ENCODE peak calls at places on chromosomes 3 and 15, in six cellular contexts. G is H1, U is keratinocyte, H is tibial artery, T is heart right ventricle, I is cardiac fibroblast. Z is an unnamed sample.

GRCh38 chr3:108012304-108012703 is 78.5 kb downstream of the CD47 start:
- DNase-seq in G (no peak), U (no peak), H (no peak), T (no peak), I (no peak), Z (no peak)

GRCh38 chr15:68791431-68792283 is 29.0 kb downstream of the ANP32A start:
- DNase-seq in G (no peak), U (no peak), H (no peak), T (no peak), I (no peak), Z (no peak)

GRCh38 chr15:70196314-70197291 is 98.9 kb upstream of the TLE3 start:
- DNase-seq in G (peak), U (peak), H (peak), T (no peak), I (peak), Z (peak)

GRCh38 chr3:121819236-121819635 is 15.6 kb downstream of the IQCB1 start:
- DNase-seq in G (no peak), U (no peak), H (no peak), T (no peak), I (no peak), Z (no peak)

GRCh38 chr3:47663630-47664240 is 85.1 kb upstream of the CSPG5 start:
- DNase-seq in G (no peak), U (no peak), H (no peak), T (no peak), I (no peak), Z (no peak)

GRCh38 chr3:52277972-52278509 is 408 bp downstream of the WDR82 start:
- DNase-seq in G (no peak), U (no peak), H (no peak), T (no peak), I (no peak), Z (no peak)

GRCh38 chr15:78811124-78811824 is at the start of gene ADAMTS7:
- DNase-seq in G (peak), U (no peak), H (peak), T (peak), I (peak), Z (peak)

GRCh38 chr3:112984485-112984884 is 6.3 kb upstream of the GTPBP8 start:
- DNase-seq in G (no peak), U (no peak), H (no peak), T (no peak), I (peak), Z (no peak)

GRCh38 chr3:151003024-151003771 is 30.7 kb upstream of the CLRN1 start:
- DNase-seq in G (no peak), U (no peak), H (no peak), T (no peak), I (peak), Z (no peak)

GRCh38 chr3:15783361-15783969 is 14.3 kb downstream of the ANKRD28 start:
- DNase-seq in G (no peak), U (no peak), H (no peak), T (no peak), I (peak), Z (no peak)

GRCh38 chr3:193816656-193817311 is 223.8 kb downstream of the OPA1 start:
- DNase-seq in G (peak), U (no peak), H (no peak), T (peak), I (peak), Z (no peak)

GRCh38 chr15:62603757-62604156 is 438.7 kb upstream of the C2CD4B start:
- DNase-seq in G (no peak), U (peak), H (no peak), T (no peak), I (peak), Z (no peak)

GRCh38 chr3:111215481-111215880 is 143.9 kb downstream of the NECTIN3 start:
- DNase-seq in G (no peak), U (no peak), H (no peak), T (no peak), I (peak), Z (no peak)

GRCh38 chr15:76799760-76800159 is 105.4 kb downstream of the SCAPER start:
- DNase-seq in G (no peak), U (no peak), H (no peak), T (no peak), I (peak), Z (peak)

GRCh38 chr3:65146149-65146548 is 458.3 kb upstream of the ADAMTS9 start:
- DNase-seq in G (peak), U (peak), H (no peak), T (no peak), I (peak), Z (no peak)

GRCh38 chr15:56598991-56599390 is 134.1 kb upstream of the MNS1 start:
- DNase-seq in G (no peak), U (no peak), H (no peak), T (no peak), I (peak), Z (no peak)

GRCh38 chr3:40939113-40940070 is 259.9 kb upstream of the CTNNB1 start:
- DNase-seq in G (no peak), U (no peak), H (peak), T (no peak), I (peak), Z (no peak)

GRCh38 chr3:63972196-63972595 is 51.1 kb downstream of the PSMD6 start:
- DNase-seq in G (no peak), U (no peak), H (no peak), T (no peak), I (peak), Z (no peak)

GRCh38 chr15:65460948-65461347 is 38.2 kb upstream of the IGDCC4 start:
- DNase-seq in G (no peak), U (no peak), H (no peak), T (no peak), I (peak), Z (no peak)

GRCh38 chr3:46959169-46959515 is 17.4 kb downstream of the CCDC12 start:
- DNase-seq in G (no peak), U (no peak), H (no peak), T (no peak), I (no peak), Z (no peak)

GRCh38 chr3:150365132-150365604 is 42.9 kb upstream of the TSC22D2 start:
- DNase-seq in G (no peak), U (peak), H (no peak), T (no peak), I (peak), Z (no peak)

GRCh38 chr3:143975549-143976152 is 4.0 kb downstream of the DIPK2A start:
- DNase-seq in G (no peak), U (no peak), H (no peak), T (peak), I (peak), Z (no peak)

GRCh38 chr15:99729920-99730319 is 3.3 kb downstream of the LYSMD4 start:
- DNase-seq in G (no peak), U (no peak), H (no peak), T (peak), I (peak), Z (peak)

GRCh38 chr3:18428036-18428435 is 2.9 kb upstream of the SATB1 start:
- DNase-seq in G (no peak), U (no peak), H (no peak), T (no peak), I (no peak), Z (no peak)

DNA sequence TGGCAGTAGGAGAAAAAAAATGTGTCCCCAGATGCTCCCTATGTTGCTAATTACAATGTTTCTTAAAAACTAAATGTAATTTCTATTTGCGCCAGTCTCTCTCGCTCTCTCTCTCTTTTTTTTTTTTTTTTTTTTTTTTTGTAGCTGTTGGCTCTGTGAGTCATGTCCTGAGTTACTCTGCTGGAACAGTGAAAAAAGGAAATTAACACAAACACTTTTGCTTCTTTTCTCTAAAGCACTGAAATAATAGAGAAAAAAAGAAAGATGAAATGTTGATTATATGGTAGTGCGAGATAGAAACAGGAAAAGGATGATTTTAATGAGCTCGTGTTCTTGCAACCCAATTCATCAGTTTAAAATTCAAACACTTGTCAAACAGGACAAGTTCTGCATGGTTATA is 871.8 kb downstream of the GBE1 start:
- DNase-seq in G (no peak), U (no peak), H (no peak), T (no peak), I (no peak), Z (no peak)
- H3K4me3 ChIP-seq in G (no peak), U (no peak), H (no peak), T (no peak), I (no peak), Z (no peak)

GRCh38 chr3:49899815-49900214 is 3.9 kb downstream of the MST1R start:
- DNase-seq in G (no peak), U (no peak), H (no peak), T (no peak), I (peak), Z (no peak)
- TF ChIP-seq CTCF in G (peak), U (no peak), H (no peak), T (no peak), I (peak), Z (peak)

DNA sequence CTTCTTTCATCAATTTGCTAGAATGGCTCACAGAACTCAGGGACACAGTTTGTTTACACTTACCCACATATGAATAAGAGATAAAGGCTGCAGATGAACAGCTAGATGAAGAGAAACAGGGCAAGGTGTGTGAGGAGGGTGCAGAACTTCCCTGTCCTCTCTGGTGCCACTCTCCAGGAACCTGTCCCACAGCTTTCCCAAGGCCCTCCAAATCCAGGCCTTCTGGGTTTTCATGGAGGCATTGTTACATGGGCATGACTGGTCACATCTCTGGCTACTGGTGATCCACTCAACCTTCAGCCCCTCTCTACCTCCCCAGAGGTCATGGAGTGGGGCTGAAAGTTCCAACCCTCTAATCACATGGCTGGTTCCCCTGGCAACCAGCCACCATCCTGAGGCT is 73.6 kb downstream of the ITGB5 start:
- DNase-seq in G (no peak), U (no peak), H (no peak), T (no peak), I (no peak), Z (no peak)
- H3K4me3 ChIP-seq in G (no peak), U (no peak), H (no peak), T (no peak), I (no peak), Z (no peak)

GRCh38 chr15:89502867-89503595 is 6.6 kb upstream of the RHCG start:
- DNase-seq in G (no peak), U (no peak), H (no peak), T (no peak), I (no peak), Z (no peak)
- TF ChIP-seq CTCF in G (no peak), U (no peak), H (no peak), T (no peak), I (no peak), Z (no peak)

DNA sequence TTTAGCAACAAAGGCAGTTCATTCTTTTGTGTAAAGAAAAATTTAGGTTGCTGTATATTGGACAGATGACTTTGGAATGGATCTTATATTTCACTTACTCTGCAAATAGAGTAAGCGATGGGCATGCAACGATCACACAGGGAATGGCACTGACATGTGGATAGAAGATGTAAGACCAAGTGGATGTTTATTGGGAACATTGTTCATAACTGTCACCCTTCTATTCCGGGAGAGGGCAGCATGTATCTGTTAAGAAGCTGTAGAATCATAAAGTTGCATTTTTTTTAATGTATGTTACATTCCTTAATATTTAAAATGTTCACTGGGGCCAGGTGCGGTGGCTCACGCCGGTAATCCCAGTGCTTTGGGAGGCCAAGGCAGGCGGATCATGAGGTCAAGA is 41.2 kb downstream of the HPS3 start:
- DNase-seq in G (no peak), U (no peak), H (no peak), T (no peak), I (no peak), Z (no peak)
- H3K4me3 ChIP-seq in G (no peak), U (no peak), H (no peak), T (no peak), I (no peak), Z (no peak)

GRCh38 chr3:120442975-120443517 is 7.7 kb downstream of the FSTL1 start:
- DNase-seq in G (no peak), U (no peak), H (no peak), T (no peak), I (peak), Z (no peak)
- TF ChIP-seq CTCF in G (peak), U (peak), H (no peak), T (no peak), I (peak), Z (peak)